ENCODE peak calls at places on chromosome 12, in four cellular contexts. Y, S, B and C are unnamed samples.
A peak's percentile ranks its signal among the peaks of the same experiment; 100 is the strongest.

GRCh38 chr12:68042212-68042699 is 53.0 kb downstream of the IFNG-AS1 start:
- DNase-seq in B (peak; percentile 26), S (peak; percentile 11), Y (no peak), C (no peak)

GRCh38 chr12:96399081-96399918 is 939 bp downstream of the CDK17 start:
- DNase-seq in B (peak; percentile 58), S (peak; percentile 68), Y (peak; percentile 83), C (peak; percentile 76)

GRCh38 chr12:120820885-120821510 is 83.2 kb downstream of the SPPL3 start:
- DNase-seq in Y (no peak), B (no peak), S (no peak), C (no peak)

GRCh38 chr12:46276756-46277155 is 7.9 kb upstream of the SLC38A1 start:
- DNase-seq in B (no peak), S (no peak), Y (no peak), C (no peak)

GRCh38 chr12:32302218-32302826 is 97.0 kb upstream of the FGD4 start:
- DNase-seq in Y (no peak), B (no peak), S (peak; percentile 79), C (peak; percentile 30)

GRCh38 chr12:52851787-52852186 is 3.0 kb upstream of the KRT78 start:
- DNase-seq in Y (no peak), S (no peak), B (no peak), C (no peak)

GRCh38 chr12:121711925-121712461 is 559 bp upstream of the TMEM120B start:
- DNase-seq in Y (peak; percentile 52), B (peak; percentile 53), S (no peak), C (peak; percentile 71)

GRCh38 chr12:46332260-46332659 is 40.3 kb downstream of the SLC38A2 start:
- DNase-seq in Y (no peak), S (no peak), B (no peak), C (no peak)

GRCh38 chr12:12365931-12366431 is 9.1 kb downstream of the BORCS5 start:
- DNase-seq in Y (no peak), S (no peak), B (no peak), C (no peak)

GRCh38 chr12:94909609-94910008 is 93.9 kb downstream of the NDUFA12 start:
- DNase-seq in S (no peak), Y (no peak), B (no peak), C (no peak)

GRCh38 chr12:93185369-93185741 is 192.4 kb upstream of the NUDT4 start:
- DNase-seq in S (no peak), Y (no peak), B (no peak), C (no peak)

GRCh38 chr12:15278816-15279658 is 43.3 kb upstream of the PTPRO start:
- DNase-seq in B (no peak), Y (no peak), S (no peak), C (peak; percentile 44)

GRCh38 chr12:132551271-132552120 is 58.9 kb downstream of the LRCOL1 start:
- DNase-seq in Y (no peak), B (no peak), S (no peak), C (no peak)

GRCh38 chr12:66733839-66734238 is 55.0 kb upstream of the GRIP1 start:
- DNase-seq in S (no peak), B (no peak), Y (no peak), C (no peak)

GRCh38 chr12:26286186-26286585 is 90.8 kb downstream of the SSPN start:
- DNase-seq in S (no peak), B (no peak), Y (no peak), C (no peak)

GRCh38 chr12:102876883-102877282 is 40.2 kb downstream of the PAH start:
- DNase-seq in B (no peak), S (no peak), Y (peak; percentile 54), C (no peak)

GRCh38 chr12:31362115-31362758 is 36.3 kb upstream of the SINHCAF start:
- DNase-seq in Y (no peak), S (no peak), B (no peak), C (peak; percentile 38)

GRCh38 chr12:11695321-11695720 is 45.8 kb downstream of the ETV6 start:
- DNase-seq in S (no peak), Y (no peak), B (no peak), C (no peak)

GRCh38 chr12:106584104-106585064 is 1.6 kb downstream of the RFX4 start:
- DNase-seq in Y (peak; percentile 56), B (no peak), S (no peak), C (no peak)

GRCh38 chr12:75542942-75543341 is 31.5 kb upstream of the KRR1 start:
- DNase-seq in Y (no peak), S (no peak), B (no peak), C (no peak)

GRCh38 chr12:34526946-34527345 is 504.6 kb downstream of the ALG10 start:
- DNase-seq in S (no peak), B (no peak), Y (no peak), C (no peak)

GRCh38 chr12:51381226-51382079 is 9.8 kb downstream of the GALNT6 start:
- DNase-seq in Y (no peak), S (no peak), B (no peak), C (no peak)

GRCh38 chr12:112843272-112843671 is 51.7 kb downstream of the RPH3A start:
- DNase-seq in B (no peak), Y (peak; percentile 64), S (no peak), C (peak; percentile 21)

GRCh38 chr12:100572184-100572583 is 1.3 kb upstream of the GAS2L3 start:
- DNase-seq in Y (no peak), B (no peak), S (no peak), C (no peak)

GRCh38 chr12:20376984-20377383 is 8.6 kb downstream of the PDE3A start:
- DNase-seq in B (peak; percentile 3), Y (no peak), S (peak; percentile 49), C (no peak)

GRCh38 chr12:123543541-123543940 is 10.0 kb upstream of the RILPL1 start:
- DNase-seq in Y (no peak), B (no peak), S (no peak), C (no peak)

GRCh38 chr12:93441111-93441616 is 583 bp downstream of the UBE2N start:
- DNase-seq in B (peak; percentile 5), Y (peak; percentile 43), S (peak; percentile 55), C (peak; percentile 66)

GRCh38 chr12:27478949-27479348 is 32.4 kb downstream of the SMCO2 start:
- DNase-seq in B (no peak), S (no peak), Y (no peak), C (no peak)

GRCh38 chr12:56866493-56866892 is 67.7 kb downstream of the SDR9C7 start:
- DNase-seq in Y (no peak), S (no peak), B (no peak), C (no peak)